ENCODE peak calls at places on chromosomes 12 and 14, in six cellular contexts. M, J, V, O, D and H are unnamed samples.

GRCh38 chr14:91956616-91957015 is 9.1 kb upstream of the FBLN5 start:
- DNase-seq in M (no peak), J (no peak), V (no peak), O (no peak), D (no peak), H (no peak)

GRCh38 chr14:98888281-98888680 is 383.7 kb downstream of the BCL11B start:
- DNase-seq in M (no peak), J (no peak), V (no peak), O (no peak), D (no peak), H (no peak)

GRCh38 chr12:80670214-80670613 is 37.2 kb upstream of the MYF6 start:
- DNase-seq in M (no peak), J (no peak), V (no peak), O (no peak), D (no peak), H (no peak)

GRCh38 chr12:20361416-20361815 is 6.9 kb upstream of the PDE3A start:
- DNase-seq in M (no peak), J (no peak), V (no peak), O (no peak), D (no peak), H (no peak)

GRCh38 chr12:132190012-132190755 is 45.9 kb downstream of the NOC4L start:
- DNase-seq in M (no peak), J (no peak), V (no peak), O (peak), D (no peak), H (no peak)

GRCh38 chr14:44961151-44961729 is 507 bp downstream of the KLHL28 start:
- DNase-seq in M (no peak), J (peak), V (peak), O (peak), D (peak), H (peak)

GRCh38 chr12:22938323-22938722 is 313.4 kb downstream of the ETNK1 start:
- DNase-seq in M (no peak), J (no peak), V (no peak), O (no peak), D (no peak), H (no peak)

GRCh38 chr12:55634186-55634585 is 2.5 kb upstream of the OR10P1 start:
- DNase-seq in M (no peak), J (no peak), V (no peak), O (no peak), D (no peak), H (no peak)

GRCh38 chr12:82959821-82960220 is 273.1 kb downstream of the TMTC2 start:
- DNase-seq in M (no peak), J (no peak), V (no peak), O (no peak), D (no peak), H (no peak)

GRCh38 chr14:76810525-76810924 is 2.2 kb downstream of the ANGEL1 start:
- DNase-seq in M (no peak), J (no peak), V (no peak), O (no peak), D (no peak), H (no peak)

GRCh38 chr14:96053600-96054381 is 14.6 kb downstream of the C14orf132 start:
- DNase-seq in M (no peak), J (peak), V (no peak), O (peak), D (peak), H (peak)

GRCh38 chr14:54767139-54767431 is 135.5 kb downstream of the GCH1 start:
- DNase-seq in M (no peak), J (no peak), V (no peak), O (no peak), D (no peak), H (no peak)

GRCh38 chr12:58566599-58566998 is 353.7 kb downstream of the LRIG3 start:
- DNase-seq in M (no peak), J (no peak), V (no peak), O (no peak), D (peak), H (peak)

GRCh38 chr12:52454411-52455201 is 2.7 kb upstream of the KRT6B start:
- DNase-seq in M (peak), J (no peak), V (no peak), O (no peak), D (no peak), H (no peak)

GRCh38 chr12:116354950-116355779 is 77.7 kb upstream of the MED13L start:
- DNase-seq in M (no peak), J (no peak), V (no peak), O (no peak), D (no peak), H (no peak)

GRCh38 chr12:47942327-47943230 is 20.8 kb upstream of the TMEM106C start:
- DNase-seq in M (no peak), J (no peak), V (peak), O (no peak), D (peak), H (no peak)

GRCh38 chr12:47939009-47939601 is 24.3 kb upstream of the TMEM106C start:
- DNase-seq in M (no peak), J (peak), V (no peak), O (no peak), D (no peak), H (no peak)

GRCh38 chr12:47943492-47944359 is 19.7 kb upstream of the TMEM106C start:
- DNase-seq in M (peak), J (no peak), V (no peak), O (no peak), D (no peak), H (no peak)

GRCh38 chr12:47940773-47941474 is 22.5 kb upstream of the TMEM106C start:
- DNase-seq in M (no peak), J (no peak), V (no peak), O (no peak), D (no peak), H (no peak)

GRCh38 chr12:47941475-47942326 is 21.7 kb upstream of the TMEM106C start:
- DNase-seq in M (no peak), J (no peak), V (no peak), O (no peak), D (no peak), H (no peak)
- H3K4me3 ChIP-seq in M (no peak), J (no peak), V (no peak), O (no peak), D (no peak), H (no peak)

GRCh38 chr12:92143280-92143679 is 2.4 kb downstream of the BTG1 start:
- DNase-seq in M (no peak), J (no peak), V (no peak), O (no peak), D (no peak), H (no peak)
- H3K4me3 ChIP-seq in M (no peak), J (peak), V (peak), O (peak), D (peak), H (peak)

GRCh38 chr14:101233391-101233790 is 327.9 kb upstream of the DIO3 start:
- DNase-seq in M (no peak), J (no peak), V (no peak), O (no peak), D (no peak), H (no peak)
- H3K4me3 ChIP-seq in M (no peak), J (no peak), V (no peak), O (no peak), D (no peak), H (no peak)

DNA sequence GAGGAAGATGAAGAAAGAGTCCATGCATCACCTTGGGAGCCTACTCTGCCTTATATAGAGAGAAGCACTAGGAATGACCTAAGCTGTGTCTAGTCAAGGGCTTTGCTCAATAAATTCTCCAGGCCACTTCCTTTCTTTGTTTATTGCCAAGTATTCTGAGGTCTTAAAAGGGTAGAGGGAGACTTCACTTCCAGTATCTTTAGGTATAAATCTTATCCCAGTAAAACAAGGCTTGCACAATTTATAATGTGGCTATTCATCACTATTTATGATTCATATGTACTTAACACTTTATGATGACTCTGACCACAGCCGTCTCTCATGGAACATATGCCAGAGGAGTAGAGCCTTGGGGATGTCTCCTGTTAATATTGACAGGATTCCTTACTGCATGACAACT is 85.1 kb upstream of the ARHGAP5 start:
- DNase-seq in M (no peak), J (no peak), V (no peak), O (no peak), D (peak), H (peak)
- H3K4me3 ChIP-seq in M (no peak), J (no peak), V (no peak), O (no peak), D (no peak), H (no peak)

DNA sequence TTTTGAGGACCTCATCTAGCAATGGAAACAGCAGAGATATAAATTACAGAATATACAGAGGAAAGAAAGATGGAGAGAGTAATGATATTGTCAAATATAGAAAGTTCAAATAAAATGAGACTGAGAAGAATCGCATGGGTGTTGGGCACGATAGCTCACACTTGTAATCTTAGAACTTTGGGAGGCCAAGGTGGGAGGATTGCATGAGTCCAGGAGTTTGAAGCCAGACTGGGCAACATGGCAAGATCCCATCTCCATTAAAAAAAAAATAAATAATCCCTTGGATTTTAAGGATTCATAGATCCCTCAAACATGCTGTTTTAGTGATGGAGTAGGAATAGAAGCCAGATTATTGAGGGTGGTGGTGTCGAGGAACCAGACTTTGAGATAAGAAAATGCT is 1.9 kb downstream of the PYROXD1 start:
- DNase-seq in M (no peak), J (no peak), V (no peak), O (no peak), D (no peak), H (no peak)
- H3K4me3 ChIP-seq in M (peak), J (no peak), V (no peak), O (no peak), D (no peak), H (no peak)